ENCODE peak calls at places on chromosome 18, in five cellular contexts. E, U, I, K and N are unnamed samples.

GRCh38 chr18:73691118-73691517 is 456.5 kb downstream of the FBXO15 start:
- DNase-seq in U (no peak), I (no peak), K (peak), E (no peak), N (no peak)

GRCh38 chr18:3596324-3597158 is 146.6 kb downstream of the TGIF1 start:
- DNase-seq in E (no peak), I (peak), K (no peak), U (no peak), N (peak)

GRCh38 chr18:12159446-12159845 is 65.8 kb downstream of the ANKRD62 start:
- DNase-seq in E (no peak), U (no peak), K (peak), I (no peak), N (no peak)

GRCh38 chr18:43758734-43759133 is 481.4 kb upstream of the SYT4 start:
- DNase-seq in K (no peak), E (no peak), I (no peak), U (no peak), N (no peak)

GRCh38 chr18:55503167-55503820 is 84.7 kb downstream of the TCF4 start:
- DNase-seq in K (no peak), U (no peak), E (no peak), I (no peak), N (no peak)

GRCh38 chr18:66749030-66749429 is 145.1 kb upstream of the CDH19 start:
- DNase-seq in K (no peak), E (no peak), I (no peak), U (no peak), N (no peak)

GRCh38 chr18:62784966-62785413 is 69.6 kb downstream of the PHLPP1 start:
- DNase-seq in K (no peak), E (no peak), I (no peak), U (no peak), N (no peak)

GRCh38 chr18:6357668-6358067 is 57.0 kb downstream of the L3MBTL4 start:
- DNase-seq in I (no peak), K (no peak), U (no peak), E (no peak), N (no peak)

GRCh38 chr18:24683965-24684364 is 223.5 kb downstream of the HRH4 start:
- DNase-seq in K (no peak), E (no peak), U (no peak), I (no peak), N (no peak)

GRCh38 chr18:49691177-49691608 is 122.1 kb downstream of the ACAA2 start:
- DNase-seq in K (peak), I (no peak), E (no peak), U (no peak), N (no peak)

GRCh38 chr18:77141401-77142118 is 9.0 kb upstream of the MBP start:
- DNase-seq in I (no peak), E (no peak), K (no peak), U (no peak), N (no peak)

GRCh38 chr18:79903071-79903635 is 48.3 kb downstream of the SLC66A2 start:
- DNase-seq in E (no peak), I (no peak), K (no peak), U (no peak), N (no peak)

GRCh38 chr18:64333584-64333983 is 184.7 kb upstream of the LINC00305 start:
- DNase-seq in U (no peak), I (no peak), E (no peak), K (no peak), N (no peak)